ENCODE peak calls at places on chromosomes 6 and 20, in seven cellular contexts. One of them, this sample, is unnamed.

GRCh38 chr6:144899161-144899560 is 614.0 kb downstream of the UTRN start:
- DNase-seq in lower leg skin: no peak
- DNase-seq in NCI-H1092 treated with DMSO at 0.1 percent for 48 hours: no peak
- DNase-seq in transverse colon: no peak
- DNase-seq in AG04449: peak
- DNase-seq in bronchial epithelial cell: no peak
- DNase-seq in endothelial cell: no peak
- DNase-seq in this sample: no peak

GRCh38 chr6:162493917-162494316 is 233.6 kb downstream of the PRKN start:
- DNase-seq in transverse colon: no peak
- DNase-seq in AG04449: no peak
- DNase-seq in lower leg skin: no peak
- DNase-seq in bronchial epithelial cell: no peak
- DNase-seq in endothelial cell: no peak
- DNase-seq in NCI-H1092 treated with DMSO at 0.1 percent for 48 hours: no peak
- DNase-seq in this sample: no peak

GRCh38 chr6:21187485-21187884 is 406.1 kb upstream of the SOX4 start:
- DNase-seq in lower leg skin: no peak
- DNase-seq in transverse colon: no peak
- DNase-seq in bronchial epithelial cell: no peak
- DNase-seq in AG04449: no peak
- DNase-seq in endothelial cell: no peak
- DNase-seq in NCI-H1092 treated with DMSO at 0.1 percent for 48 hours: no peak
- DNase-seq in this sample: no peak

GRCh38 chr6:140101818-140102217 is 727.4 kb upstream of the CITED2 start:
- DNase-seq in AG04449: no peak
- DNase-seq in endothelial cell: no peak
- DNase-seq in lower leg skin: no peak
- DNase-seq in NCI-H1092 treated with DMSO at 0.1 percent for 48 hours: no peak
- DNase-seq in bronchial epithelial cell: no peak
- DNase-seq in transverse colon: no peak
- DNase-seq in this sample: no peak

GRCh38 chr6:56772737-56773184 is 130.1 kb upstream of the DST start:
- DNase-seq in transverse colon: no peak
- DNase-seq in lower leg skin: no peak
- DNase-seq in NCI-H1092 treated with DMSO at 0.1 percent for 48 hours: no peak
- DNase-seq in AG04449: peak
- DNase-seq in endothelial cell: no peak
- DNase-seq in bronchial epithelial cell: peak
- DNase-seq in this sample: peak

GRCh38 chr6:31079656-31080261 is 32.6 kb downstream of the C6orf15 start:
- DNase-seq in endothelial cell: peak
- DNase-seq in NCI-H1092 treated with DMSO at 0.1 percent for 48 hours: peak
- DNase-seq in bronchial epithelial cell: peak
- DNase-seq in transverse colon: peak
- DNase-seq in lower leg skin: peak
- DNase-seq in AG04449: no peak
- DNase-seq in this sample: peak

GRCh38 chr6:146997062-146997461 is 207.2 kb upstream of the STXBP5 start:
- DNase-seq in AG04449: no peak
- DNase-seq in transverse colon: no peak
- DNase-seq in endothelial cell: no peak
- DNase-seq in bronchial epithelial cell: peak
- DNase-seq in lower leg skin: no peak
- DNase-seq in NCI-H1092 treated with DMSO at 0.1 percent for 48 hours: no peak
- DNase-seq in this sample: no peak

GRCh38 chr20:49228676-49229075 is 9.5 kb downstream of the DDX27 start:
- DNase-seq in bronchial epithelial cell: no peak
- DNase-seq in NCI-H1092 treated with DMSO at 0.1 percent for 48 hours: peak
- DNase-seq in transverse colon: no peak
- DNase-seq in lower leg skin: no peak
- DNase-seq in AG04449: no peak
- DNase-seq in endothelial cell: no peak
- DNase-seq in this sample: no peak

GRCh38 chr20:63009988-63010769 is 3.4 kb upstream of the BHLHE23 start:
- DNase-seq in endothelial cell: no peak
- DNase-seq in transverse colon: peak
- DNase-seq in lower leg skin: no peak
- DNase-seq in AG04449: no peak
- DNase-seq in NCI-H1092 treated with DMSO at 0.1 percent for 48 hours: peak
- DNase-seq in bronchial epithelial cell: peak
- DNase-seq in this sample: no peak

GRCh38 chr6:100796049-100796823 is 84.9 kb downstream of the ASCC3 start:
- DNase-seq in endothelial cell: no peak
- DNase-seq in lower leg skin: no peak
- DNase-seq in transverse colon: no peak
- DNase-seq in bronchial epithelial cell: no peak
- DNase-seq in NCI-H1092 treated with DMSO at 0.1 percent for 48 hours: no peak
- DNase-seq in AG04449: no peak
- DNase-seq in this sample: no peak

GRCh38 chr6:135167617-135168016 is 13.5 kb upstream of the MYB start:
- DNase-seq in lower leg skin: no peak
- DNase-seq in endothelial cell: no peak
- DNase-seq in NCI-H1092 treated with DMSO at 0.1 percent for 48 hours: no peak
- DNase-seq in transverse colon: no peak
- DNase-seq in AG04449: no peak
- DNase-seq in bronchial epithelial cell: no peak
- DNase-seq in this sample: no peak

GRCh38 chr6:86728976-86729375 is 208.4 kb upstream of the HTR1E start:
- DNase-seq in bronchial epithelial cell: peak
- DNase-seq in lower leg skin: no peak
- DNase-seq in endothelial cell: no peak
- DNase-seq in AG04449: no peak
- DNase-seq in transverse colon: no peak
- DNase-seq in NCI-H1092 treated with DMSO at 0.1 percent for 48 hours: no peak
- DNase-seq in this sample: no peak

GRCh38 chr6:146914563-146915483 is 289.4 kb upstream of the STXBP5 start:
- DNase-seq in bronchial epithelial cell: peak
- DNase-seq in lower leg skin: no peak
- DNase-seq in NCI-H1092 treated with DMSO at 0.1 percent for 48 hours: no peak
- DNase-seq in transverse colon: no peak
- DNase-seq in endothelial cell: no peak
- DNase-seq in AG04449: peak
- DNase-seq in this sample: no peak

GRCh38 chr20:25251019-25251418 is 3.1 kb downstream of the PYGB start:
- DNase-seq in bronchial epithelial cell: no peak
- DNase-seq in lower leg skin: peak
- DNase-seq in endothelial cell: no peak
- DNase-seq in AG04449: no peak
- DNase-seq in transverse colon: peak
- DNase-seq in NCI-H1092 treated with DMSO at 0.1 percent for 48 hours: no peak
- DNase-seq in this sample: no peak

GRCh38 chr6:151627689-151628444 is 134.1 kb downstream of the CCDC170 start:
- DNase-seq in NCI-H1092 treated with DMSO at 0.1 percent for 48 hours: no peak
- DNase-seq in lower leg skin: no peak
- DNase-seq in endothelial cell: no peak
- DNase-seq in AG04449: no peak
- DNase-seq in bronchial epithelial cell: peak
- DNase-seq in transverse colon: no peak
- DNase-seq in this sample: no peak

GRCh38 chr6:135358251-135358821 is 139.2 kb downstream of the AHI1 start:
- DNase-seq in endothelial cell: no peak
- DNase-seq in transverse colon: no peak
- DNase-seq in lower leg skin: no peak
- DNase-seq in bronchial epithelial cell: peak
- DNase-seq in NCI-H1092 treated with DMSO at 0.1 percent for 48 hours: no peak
- DNase-seq in AG04449: peak
- DNase-seq in this sample: no peak

GRCh38 chr6:110682460-110682853 is 132.8 kb downstream of the CDK19 start:
- DNase-seq in NCI-H1092 treated with DMSO at 0.1 percent for 48 hours: peak
- DNase-seq in AG04449: peak
- DNase-seq in endothelial cell: peak
- DNase-seq in bronchial epithelial cell: peak
- DNase-seq in lower leg skin: no peak
- DNase-seq in transverse colon: peak
- DNase-seq in this sample: peak

GRCh38 chr6:3919130-3919628 is 70.0 kb downstream of the FAM50B start:
- DNase-seq in lower leg skin: peak
- DNase-seq in endothelial cell: no peak
- DNase-seq in NCI-H1092 treated with DMSO at 0.1 percent for 48 hours: no peak
- DNase-seq in bronchial epithelial cell: peak
- DNase-seq in transverse colon: no peak
- DNase-seq in AG04449: peak
- DNase-seq in this sample: peak

GRCh38 chr20:45791668-45792512 is at the start of the genes DNTTIP1 and WFDC3:
- DNase-seq in bronchial epithelial cell: peak
- DNase-seq in AG04449: peak
- DNase-seq in NCI-H1092 treated with DMSO at 0.1 percent for 48 hours: peak
- DNase-seq in transverse colon: peak
- DNase-seq in endothelial cell: peak
- DNase-seq in lower leg skin: peak
- DNase-seq in this sample: peak

GRCh38 chr20:64161595-64162238 is 2.5 kb upstream of the MYT1 start:
- DNase-seq in endothelial cell: peak
- DNase-seq in AG04449: no peak
- DNase-seq in lower leg skin: no peak
- DNase-seq in bronchial epithelial cell: peak
- DNase-seq in transverse colon: peak
- DNase-seq in NCI-H1092 treated with DMSO at 0.1 percent for 48 hours: no peak
- DNase-seq in this sample: no peak

GRCh38 chr6:14664616-14665315 is 547.2 kb downstream of the CD83 start:
- DNase-seq in NCI-H1092 treated with DMSO at 0.1 percent for 48 hours: no peak
- DNase-seq in transverse colon: no peak
- DNase-seq in AG04449: no peak
- DNase-seq in bronchial epithelial cell: peak
- DNase-seq in lower leg skin: no peak
- DNase-seq in endothelial cell: no peak
- DNase-seq in this sample: no peak

GRCh38 chr20:11172881-11173280 is 499.1 kb upstream of the JAG1 start:
- DNase-seq in AG04449: no peak
- DNase-seq in NCI-H1092 treated with DMSO at 0.1 percent for 48 hours: no peak
- DNase-seq in bronchial epithelial cell: no peak
- DNase-seq in lower leg skin: no peak
- DNase-seq in endothelial cell: no peak
- DNase-seq in transverse colon: no peak
- DNase-seq in this sample: no peak

GRCh38 chr6:130587778-130588520 is 222.1 kb downstream of the TMEM200A start:
- DNase-seq in transverse colon: no peak
- DNase-seq in AG04449: peak
- DNase-seq in lower leg skin: no peak
- DNase-seq in NCI-H1092 treated with DMSO at 0.1 percent for 48 hours: no peak
- DNase-seq in endothelial cell: no peak
- DNase-seq in bronchial epithelial cell: peak
- DNase-seq in this sample: no peak

GRCh38 chr6:140285998-140286690 is 911.7 kb upstream of the CITED2 start:
- DNase-seq in NCI-H1092 treated with DMSO at 0.1 percent for 48 hours: no peak
- DNase-seq in transverse colon: no peak
- DNase-seq in endothelial cell: no peak
- DNase-seq in AG04449: no peak
- DNase-seq in lower leg skin: no peak
- DNase-seq in bronchial epithelial cell: no peak
- DNase-seq in this sample: no peak

GRCh38 chr20:4026093-4026601 is 10.8 kb upstream of the RNF24 start:
- DNase-seq in lower leg skin: no peak
- DNase-seq in NCI-H1092 treated with DMSO at 0.1 percent for 48 hours: no peak
- DNase-seq in AG04449: no peak
- DNase-seq in bronchial epithelial cell: no peak
- DNase-seq in transverse colon: no peak
- DNase-seq in endothelial cell: peak
- DNase-seq in this sample: no peak

GRCh38 chr6:33606642-33607041 is 14.5 kb upstream of the ITPR3 start:
- DNase-seq in NCI-H1092 treated with DMSO at 0.1 percent for 48 hours: no peak
- DNase-seq in lower leg skin: no peak
- DNase-seq in endothelial cell: no peak
- DNase-seq in AG04449: no peak
- DNase-seq in transverse colon: no peak
- DNase-seq in bronchial epithelial cell: no peak
- DNase-seq in this sample: no peak

GRCh38 chr6:80304014-80304413 is 197.5 kb downstream of the BCKDHB start:
- DNase-seq in NCI-H1092 treated with DMSO at 0.1 percent for 48 hours: no peak
- DNase-seq in AG04449: no peak
- DNase-seq in bronchial epithelial cell: no peak
- DNase-seq in endothelial cell: no peak
- DNase-seq in transverse colon: no peak
- DNase-seq in lower leg skin: no peak
- DNase-seq in this sample: no peak

GRCh38 chr20:63552481-63553249 is 1.3 kb upstream of the FNDC11 start:
- DNase-seq in endothelial cell: no peak
- DNase-seq in AG04449: no peak
- DNase-seq in lower leg skin: no peak
- DNase-seq in bronchial epithelial cell: peak
- DNase-seq in NCI-H1092 treated with DMSO at 0.1 percent for 48 hours: no peak
- DNase-seq in transverse colon: no peak
- DNase-seq in this sample: no peak

GRCh38 chr20:62812907-62813200 is 4.0 kb upstream of the COL9A3 start:
- DNase-seq in endothelial cell: no peak
- DNase-seq in NCI-H1092 treated with DMSO at 0.1 percent for 48 hours: no peak
- DNase-seq in bronchial epithelial cell: no peak
- DNase-seq in lower leg skin: no peak
- DNase-seq in AG04449: no peak
- DNase-seq in transverse colon: no peak
- DNase-seq in this sample: no peak

GRCh38 chr6:132354517-132355167 is 46.6 kb downstream of the MOXD1 start:
- DNase-seq in NCI-H1092 treated with DMSO at 0.1 percent for 48 hours: no peak
- DNase-seq in AG04449: no peak
- DNase-seq in transverse colon: peak
- DNase-seq in bronchial epithelial cell: peak
- DNase-seq in endothelial cell: no peak
- DNase-seq in lower leg skin: peak
- DNase-seq in this sample: peak

GRCh38 chr6:116876635-116877611 is at the start of gene RFX6:
- DNase-seq in AG04449: no peak
- DNase-seq in lower leg skin: no peak
- DNase-seq in endothelial cell: peak
- DNase-seq in bronchial epithelial cell: no peak
- DNase-seq in NCI-H1092 treated with DMSO at 0.1 percent for 48 hours: no peak
- DNase-seq in transverse colon: peak
- DNase-seq in this sample: no peak

GRCh38 chr6:156639023-156639728 is 138.0 kb upstream of the ARID1B start:
- DNase-seq in endothelial cell: no peak
- DNase-seq in bronchial epithelial cell: no peak
- DNase-seq in lower leg skin: no peak
- DNase-seq in transverse colon: no peak
- DNase-seq in NCI-H1092 treated with DMSO at 0.1 percent for 48 hours: no peak
- DNase-seq in AG04449: no peak
- DNase-seq in this sample: no peak

GRCh38 chr6:123520208-123520607 is 116.5 kb downstream of the TRDN start:
- DNase-seq in bronchial epithelial cell: no peak
- DNase-seq in endothelial cell: no peak
- DNase-seq in NCI-H1092 treated with DMSO at 0.1 percent for 48 hours: no peak
- DNase-seq in AG04449: no peak
- DNase-seq in lower leg skin: no peak
- DNase-seq in transverse colon: no peak
- DNase-seq in this sample: no peak

GRCh38 chr20:58714340-58714922 is 21.8 kb downstream of the NPEPL1 start:
- DNase-seq in AG04449: no peak
- DNase-seq in bronchial epithelial cell: no peak
- DNase-seq in endothelial cell: peak
- DNase-seq in transverse colon: peak
- DNase-seq in lower leg skin: peak
- DNase-seq in NCI-H1092 treated with DMSO at 0.1 percent for 48 hours: no peak
- DNase-seq in this sample: no peak

GRCh38 chr6:101513181-101513580 is 119.7 kb downstream of the GRIK2 start:
- DNase-seq in lower leg skin: no peak
- DNase-seq in bronchial epithelial cell: no peak
- DNase-seq in endothelial cell: no peak
- DNase-seq in transverse colon: no peak
- DNase-seq in NCI-H1092 treated with DMSO at 0.1 percent for 48 hours: no peak
- DNase-seq in AG04449: no peak
- DNase-seq in this sample: no peak

GRCh38 chr6:143823463-143824006 is 19.6 kb upstream of the LTV1 start:
- DNase-seq in NCI-H1092 treated with DMSO at 0.1 percent for 48 hours: no peak
- DNase-seq in bronchial epithelial cell: peak
- DNase-seq in lower leg skin: no peak
- DNase-seq in transverse colon: no peak
- DNase-seq in AG04449: no peak
- DNase-seq in endothelial cell: no peak
- DNase-seq in this sample: no peak

GRCh38 chr6:74115674-74116073 is 419.7 kb downstream of the CD109 start:
- DNase-seq in transverse colon: no peak
- DNase-seq in NCI-H1092 treated with DMSO at 0.1 percent for 48 hours: no peak
- DNase-seq in lower leg skin: no peak
- DNase-seq in endothelial cell: no peak
- DNase-seq in AG04449: no peak
- DNase-seq in bronchial epithelial cell: peak
- DNase-seq in this sample: no peak